ENCODE peak calls at places on chromosomes 1 and 21, in four cellular contexts. V, T, G and J are unnamed samples. For H3K9me3, the result is how much of the 10 kb centered on the place peaks cover.

GRCh38 chr1:168170552-168171508 is 7.9 kb upstream of the TIPRL start:
- DNase-seq in V (no peak), T (no peak), G (no peak), J (no peak)

GRCh38 chr1:234918216-234918841 is 210.3 kb downstream of the TOMM20 start:
- DNase-seq in V (no peak), T (peak), G (no peak), J (peak)

GRCh38 chr1:163537809-163538208 is 216.1 kb downstream of the NUF2 start:
- DNase-seq in V (no peak), T (no peak), G (no peak), J (no peak)

GRCh38 chr1:223487514-223488259 is 94.5 kb downstream of the CCDC185 start:
- DNase-seq in V (no peak), T (no peak), G (no peak), J (no peak)

GRCh38 chr1:223258751-223259177 is 105.2 kb downstream of the SUSD4 start:
- DNase-seq in V (no peak), T (no peak), G (no peak), J (no peak)

GRCh38 chr1:18360251-18360650 is 120.5 kb upstream of the KLHDC7A start:
- DNase-seq in V (no peak), T (no peak), G (no peak), J (no peak)

GRCh38 chr1:56303805-56304204 is 275.6 kb downstream of the PLPP3 start:
- DNase-seq in V (no peak), T (no peak), G (no peak), J (no peak)

GRCh38 chr21:28337319-28337718 is 655.4 kb downstream of the LTN1 start:
- DNase-seq in V (no peak), T (no peak), G (no peak), J (no peak)

GRCh38 chr1:19934336-19934735 is 10.9 kb upstream of the PLA2G2E start:
- DNase-seq in V (no peak), T (no peak), G (no peak), J (no peak)

GRCh38 chr21:42583150-42583991 is 69.7 kb downstream of the SLC37A1 start:
- DNase-seq in V (no peak), T (peak), G (no peak), J (peak)

GRCh38 chr1:247043406-247043805 is 35.2 kb downstream of the ZNF670 start:
- DNase-seq in V (no peak), T (no peak), G (no peak), J (no peak)
- H3K9me3 ChIP-seq in V (under half), T (under half), G (under half), J (under half)

DNA sequence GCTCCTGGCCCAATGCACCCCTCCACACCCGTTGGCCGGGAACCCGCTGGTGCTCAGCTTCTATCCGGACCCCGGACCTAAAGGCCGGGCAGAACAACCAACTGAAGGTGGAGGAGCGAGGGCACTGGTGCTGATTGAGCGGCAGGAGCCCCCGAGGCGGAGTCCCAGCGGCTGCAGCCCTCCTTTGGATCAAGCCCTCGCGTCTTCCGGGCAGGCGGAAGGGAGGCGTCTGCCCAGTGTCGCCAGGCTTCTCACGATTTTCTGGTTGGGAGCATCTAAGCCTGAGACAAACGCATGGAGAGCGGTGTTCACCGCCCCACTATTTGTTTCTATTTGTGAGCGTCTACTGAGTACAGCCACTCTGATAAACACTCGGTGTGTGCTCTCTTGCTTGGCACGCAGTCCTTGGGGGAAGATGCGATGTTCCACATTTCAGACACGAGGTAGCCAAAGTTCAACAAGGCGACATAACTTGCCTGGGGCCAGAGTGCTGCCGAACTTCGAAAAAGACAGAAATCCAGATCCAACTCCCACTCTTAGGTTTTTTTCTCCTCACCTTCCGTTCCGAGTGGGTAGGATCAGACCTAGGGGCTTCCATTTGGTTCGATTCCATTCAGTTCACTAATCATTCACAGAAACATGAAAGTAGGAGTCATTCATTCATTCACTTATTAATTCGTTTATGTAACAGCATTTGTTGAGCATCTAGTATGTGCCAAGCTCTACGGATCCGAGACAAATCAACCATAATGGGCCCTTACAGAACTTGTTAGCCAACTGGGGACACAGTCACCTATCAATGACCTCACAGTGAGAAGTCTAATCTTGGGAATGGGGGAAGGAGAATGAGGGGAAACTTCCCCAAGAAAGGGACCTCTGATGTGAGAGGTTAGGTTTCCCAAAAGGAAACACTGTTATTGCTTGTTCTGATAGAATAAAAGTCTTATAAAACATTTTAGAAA is 4.9 kb upstream of the DMRTA2 start:
- DNase-seq in V (no peak), T (no peak), G (no peak), J (no peak)
- H3K9me3 ChIP-seq in V (under half), T (under half), G (under half), J (under half)

DNA sequence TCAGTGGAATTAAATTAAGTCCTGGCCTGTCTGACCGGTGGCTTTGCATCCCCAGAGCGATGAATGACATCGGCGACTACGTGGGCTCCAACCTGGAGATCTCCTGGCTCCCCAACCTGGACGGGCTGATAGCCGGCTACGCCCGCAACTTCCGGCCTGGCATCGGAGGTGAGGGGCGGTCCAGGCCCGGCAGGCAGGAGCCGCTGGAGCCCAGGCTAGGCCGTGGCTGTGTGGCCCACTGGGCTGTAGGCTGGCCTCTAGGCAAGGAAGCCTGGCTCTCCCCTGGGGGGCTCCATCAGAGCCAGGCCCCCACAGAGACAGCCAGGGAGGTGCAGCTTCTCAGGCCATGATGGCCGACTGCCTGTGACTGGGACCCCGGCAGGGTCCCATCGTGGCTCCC is 5.7 kb downstream of the GABRD start:
- DNase-seq in V (no peak), T (no peak), G (no peak), J (no peak)
- H3K9me3 ChIP-seq in V (under half), T (under half), G (under half), J (under half)

GRCh38 chr1:239455743-239456142 is 69.4 kb downstream of the CHRM3 start:
- DNase-seq in V (no peak), T (no peak), G (no peak), J (no peak)
- H3K9me3 ChIP-seq in V (under half), T (under half), G (under half), J (under half)

GRCh38 chr1:231157311-231157710 is 4.5 kb upstream of the TRIM67 start:
- DNase-seq in V (no peak), T (no peak), G (no peak), J (no peak)

GRCh38 chr1:231160851-231161710 is 777 bp upstream of the TRIM67 start:
- DNase-seq in V (no peak), T (no peak), G (no peak), J (no peak)

GRCh38 chr1:231159963-231160761 is 1.7 kb upstream of the TRIM67 start:
- DNase-seq in V (no peak), T (no peak), G (no peak), J (no peak)

GRCh38 chr1:231161711-231162299 is at the start of gene TRIM67:
- DNase-seq in V (no peak), T (no peak), G (no peak), J (peak)

DNA sequence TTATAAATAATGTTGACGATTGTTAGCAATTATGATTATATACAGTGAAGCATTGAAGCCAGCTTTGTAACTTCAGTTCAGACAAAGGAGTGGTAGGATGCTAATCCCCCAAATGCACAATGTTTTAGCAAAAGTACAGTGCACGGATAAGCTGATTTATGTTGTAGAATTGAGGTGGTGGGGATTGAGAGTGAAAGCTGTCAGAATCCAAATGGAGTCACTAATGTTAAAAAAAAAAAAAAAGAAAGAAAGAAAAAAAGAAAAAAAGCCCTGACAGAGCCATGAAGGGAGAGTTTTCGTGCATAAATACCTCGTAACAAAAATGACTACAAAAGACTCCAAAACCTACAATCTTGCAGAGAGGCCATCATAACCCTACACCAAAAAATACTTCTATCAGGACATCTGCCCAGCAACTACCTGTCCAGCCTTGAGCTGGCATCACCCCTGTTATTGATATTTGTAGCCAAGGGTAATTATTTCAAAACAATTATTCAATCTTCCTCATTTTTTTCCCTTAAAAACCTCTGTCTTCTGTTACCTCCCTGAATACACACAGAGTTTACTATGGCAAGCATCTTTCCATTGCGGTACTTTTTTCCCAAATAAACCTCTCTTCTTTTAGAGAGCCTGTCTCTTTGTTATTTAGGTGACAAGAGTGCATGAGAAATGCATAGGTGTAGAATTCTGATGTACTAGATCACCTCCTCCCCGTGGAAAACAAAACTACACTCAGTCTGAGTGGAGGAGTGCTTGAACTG is 2.5 kb upstream of the TRIM67 start:
- DNase-seq in V (no peak), T (no peak), G (no peak), J (no peak)
- H3K9me3 ChIP-seq in V (under half), T (under half), G (under half), J (under half)